ENCODE peak calls at places on chromosomes 3 and 15, in six cellular contexts. K, O, Z, A, N and S are unnamed samples.

GRCh38 chr15:33076937-33077336 is 117.6 kb downstream of the FMN1 start:
- DNase-seq in N (no peak), Z (no peak), A (no peak), O (no peak), K (no peak), S (no peak)

GRCh38 chr15:36332896-36333295 is 246.5 kb upstream of the CDIN1 start:
- DNase-seq in O (no peak), Z (no peak), K (no peak), N (no peak), A (no peak), S (no peak)

GRCh38 chr15:95604634-95605036 is 725.9 kb upstream of the NR2F2 start:
- DNase-seq in O (no peak), Z (no peak), N (peak), A (no peak), K (no peak), S (no peak)

GRCh38 chr3:129359102-129359461 is 69.4 kb downstream of the EFCAB12 start:
- DNase-seq in N (no peak), K (no peak), O (no peak), A (no peak), Z (no peak), S (peak)

GRCh38 chr3:141147657-141148056 is 84.0 kb upstream of the PXYLP1 start:
- DNase-seq in Z (no peak), A (no peak), O (no peak), K (no peak), N (no peak), S (peak)

GRCh38 chr3:100144255-100144866 is 30.1 kb upstream of the FILIP1L start:
- DNase-seq in A (no peak), Z (no peak), K (no peak), N (no peak), O (no peak), S (no peak)

GRCh38 chr3:186160691-186161243 is 51.9 kb upstream of the ETV5 start:
- DNase-seq in O (no peak), N (peak), Z (no peak), K (no peak), A (no peak), S (peak)

GRCh38 chr3:53056442-53056841 is 10.6 kb upstream of the SFMBT1 start:
- DNase-seq in N (peak), O (no peak), Z (no peak), A (no peak), K (no peak), S (peak)

GRCh38 chr3:95705786-95706418 is 1108.5 kb upstream of the EPHA6 start:
- DNase-seq in K (no peak), Z (no peak), O (no peak), N (no peak), A (no peak), S (no peak)